ENCODE peak calls at places on chromosomes 13 and 19, in four cellular contexts. V is lower lobe of right lung, K is Panc1, J is stomach. B is an unnamed sample.
A peak's percentile ranks its signal among the peaks of the same experiment; 100 is the strongest.

GRCh38 chr13:27821566-27821965 is 29.3 kb downstream of the GSX1 start:
- DNase-seq in J (no peak), V (no peak), K (no peak), B (no peak)

GRCh38 chr13:36814465-36814864 is 4.6 kb upstream of the RFXAP start:
- DNase-seq in K (no peak), V (no peak), J (no peak), B (no peak)

GRCh38 chr19:35513975-35514809 is 743 bp upstream of the DMKN start:
- DNase-seq in K (no peak), J (no peak), V (no peak), B (no peak)

GRCh38 chr13:24630851-24631341 is 49.3 kb upstream of the ATP12A start:
- DNase-seq in J (peak; percentile 34), K (no peak), V (no peak), B (peak; percentile 33)

GRCh38 chr13:23323946-23324709 is 109.4 kb downstream of the SACS start:
- DNase-seq in J (no peak), K (no peak), V (no peak), B (no peak)

GRCh38 chr13:77507931-77508776 is 27.4 kb upstream of the SCEL start:
- DNase-seq in J (no peak), K (no peak), V (no peak), B (no peak)

GRCh38 chr13:20960663-20961309 is 58.2 kb upstream of the XPO4 start:
- DNase-seq in K (no peak), J (no peak), V (no peak), B (no peak)

GRCh38 chr19:22335716-22336115 is 49.5 kb downstream of the ZNF729 start:
- DNase-seq in J (no peak), K (no peak), V (no peak), B (no peak)

GRCh38 chr13:37340911-37341670 is 235.6 kb upstream of the CSNK1A1L start:
- DNase-seq in J (no peak), K (no peak), V (no peak), B (no peak)

GRCh38 chr13:75418997-75419396 is 63.0 kb downstream of the TBC1D4 start:
- DNase-seq in K (no peak), J (no peak), V (no peak), B (no peak)

GRCh38 chr13:76012091-76012721 is 376.1 kb downstream of the LMO7 start:
- DNase-seq in J (no peak), K (no peak), V (no peak), B (no peak)

GRCh38 chr13:50670847-50671542 is 172.5 kb downstream of the DLEU7 start:
- DNase-seq in V (no peak), J (no peak), K (no peak), B (no peak)

GRCh38 chr13:108877300-108877699 is 247.9 kb downstream of the MYO16 start:
- DNase-seq in K (no peak), J (no peak), V (no peak), B (no peak)

GRCh38 chr13:92315265-92315664 is 911.3 kb upstream of the GPC6 start:
- DNase-seq in K (no peak), V (no peak), J (no peak), B (no peak)

GRCh38 chr19:35462476-35462953 is 14.5 kb downstream of the FFAR2 start:
- DNase-seq in V (no peak), J (no peak), K (no peak), B (no peak)

GRCh38 chr19:12521996-12522395 is 29.3 kb downstream of the ZNF564 start:
- DNase-seq in V (no peak), J (no peak), K (no peak), B (no peak)

GRCh38 chr19:40862785-40863184 is 12.5 kb upstream of the CYP2A6 start:
- DNase-seq in V (no peak), J (no peak), K (no peak), B (no peak)

GRCh38 chr19:41263042-41263849 is 926 bp upstream of the HNRNPUL1 start:
- DNase-seq in V (peak; percentile 73), K (peak; percentile 13), J (peak; percentile 66), B (peak; percentile 90)

GRCh38 chr19:4647676-4648644 is 8.6 kb downstream of the TNFAIP8L1 start:
- DNase-seq in K (no peak), J (no peak), V (no peak), B (peak; percentile 84)

GRCh38 chr19:2491130-2491801 is 15.3 kb downstream of the GADD45B start:
- DNase-seq in K (no peak), V (peak; percentile 92), J (peak; percentile 98), B (peak; percentile 96)

GRCh38 chr13:95588721-95589120 is 36.2 kb downstream of the CLDN10 start:
- DNase-seq in V (no peak), J (no peak), K (no peak), B (no peak)

GRCh38 chr13:50448535-50448981 is 394.9 kb downstream of the DLEU7 start:
- DNase-seq in J (no peak), K (no peak), V (no peak), B (no peak)

GRCh38 chr19:49475995-49476880 is 2.2 kb downstream of the FLT3LG start:
- DNase-seq in K (no peak), J (no peak), V (no peak), B (no peak)

GRCh38 chr19:41753159-41753558 is 2.2 kb upstream of the CEACAM6 start:
- DNase-seq in J (peak; percentile 78), K (no peak), V (peak; percentile 87), B (no peak)

GRCh38 chr13:100547805-100548204 is 40.8 kb downstream of the GGACT start:
- DNase-seq in V (no peak), K (no peak), J (no peak), B (no peak)

GRCh38 chr19:7595466-7596133 is at the start of gene CAMSAP3:
- DNase-seq in J (peak; percentile 66), K (no peak), V (peak; percentile 77), B (peak; percentile 83)

GRCh38 chr13:85654227-85654626 is 145.0 kb downstream of the SLITRK6 start:
- DNase-seq in K (no peak), V (no peak), J (no peak), B (no peak)

GRCh38 chr13:111382877-111383276 is 62.4 kb downstream of the TEX29 start:
- DNase-seq in V (no peak), J (peak; percentile 22), K (no peak), B (no peak)

GRCh38 chr19:10252707-10253106 is 693 bp downstream of the MRPL4 start:
- DNase-seq in J (no peak), V (no peak), K (no peak), B (no peak)

DNA sequence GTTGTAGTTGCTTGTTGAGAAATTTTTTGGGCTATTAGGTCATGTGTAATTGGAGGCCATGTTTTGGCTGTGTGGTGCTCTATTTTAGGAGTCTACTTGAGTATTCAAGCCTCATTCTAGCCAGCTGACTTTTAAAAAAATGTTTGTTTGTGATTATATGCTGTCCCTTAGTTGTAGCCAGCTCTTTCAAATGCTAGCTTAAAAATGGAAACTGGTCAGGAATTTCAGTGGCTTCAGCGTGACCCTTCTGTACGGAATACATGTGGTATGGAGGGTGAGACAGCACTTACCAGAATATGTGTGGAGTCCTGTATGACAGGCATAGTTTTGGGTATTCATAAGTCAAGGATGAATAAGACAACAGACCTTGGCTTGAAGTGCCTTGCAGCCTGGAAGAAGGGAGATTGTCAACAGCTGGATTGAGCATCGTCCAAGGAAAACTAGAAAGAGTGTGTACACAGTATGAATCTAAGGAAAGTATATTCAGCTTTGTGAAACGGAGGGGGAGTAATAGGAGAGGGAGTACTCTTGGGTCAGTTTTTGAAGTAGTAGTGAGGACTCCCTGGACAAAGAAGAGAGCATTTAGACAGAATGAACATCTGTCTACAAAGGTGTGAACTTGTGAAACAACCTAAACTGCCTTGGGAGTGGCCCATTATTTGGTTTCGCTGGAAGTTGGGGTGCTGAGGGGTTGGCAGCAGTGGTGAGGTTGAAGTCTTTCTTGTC is 20.0 kb upstream of the WTIP start:
- DNase-seq in J (no peak), V (no peak), K (no peak), B (no peak)
- H3K4me1 ChIP-seq in J (peaks cover 11% of the 10 kb centered on the region), V (peaks cover 18% of the 10 kb centered on the region), K (no peaks in the 10 kb centered on the region), B (peaks cover 2% of the 10 kb centered on the region)

GRCh38 chr13:47256618-47257017 is 359.8 kb upstream of the HTR2A start:
- DNase-seq in K (no peak), J (no peak), V (no peak), B (no peak)
- H3K27ac ChIP-seq in K (no peak overlapping the region), J (no peak overlapping the region), V (no peak overlapping the region), B (no peak overlapping the region)

GRCh38 chr13:86976521-86977324 is 694.4 kb upstream of the SLITRK5 start:
- DNase-seq in V (no peak), J (no peak), K (no peak), B (no peak)

GRCh38 chr13:86974251-86974994 is 696.7 kb upstream of the SLITRK5 start:
- DNase-seq in J (no peak), V (no peak), K (no peak), B (peak; percentile 39)

DNA sequence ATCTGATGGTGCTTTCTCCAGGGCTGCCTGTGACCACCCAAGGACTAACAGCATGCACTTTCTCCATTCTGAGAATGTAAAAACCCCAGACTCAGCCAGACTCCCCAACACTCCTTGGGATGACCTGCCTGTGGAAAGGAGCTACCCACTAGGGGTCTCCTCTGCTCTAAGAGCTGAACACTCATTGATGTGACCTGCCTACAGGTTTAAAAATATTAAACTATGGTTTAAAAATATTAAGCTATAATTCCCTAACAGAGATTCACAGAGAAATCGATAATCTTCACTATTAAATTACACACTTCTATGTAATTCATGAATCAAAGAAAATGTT is 696.2 kb upstream of the SLITRK5 start:
- DNase-seq in V (no peak), J (no peak), K (no peak), B (no peak)
- TF ChIP-seq CTCF in V (no peak), J (no peak), K (peak; percentile 34), B (no peak)

DNA sequence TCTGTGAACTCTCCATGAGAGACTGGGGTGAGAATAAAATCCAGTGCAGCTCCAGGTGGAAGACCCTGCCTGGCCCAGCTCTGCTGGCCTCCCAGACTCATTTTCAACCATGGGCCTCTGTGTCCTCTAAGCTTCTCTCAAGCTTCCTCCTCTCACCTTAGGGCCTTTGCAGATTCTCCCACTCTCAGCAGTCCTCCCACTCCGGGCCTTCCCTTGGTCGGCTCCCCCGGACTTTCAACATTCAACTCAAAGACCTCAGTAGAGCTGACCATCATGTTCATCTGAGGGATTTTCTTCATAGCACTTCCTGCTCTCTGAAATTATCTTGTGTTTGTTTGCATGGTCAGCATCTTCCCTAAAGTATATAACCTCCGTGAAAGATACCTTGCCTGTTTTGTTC is 370.5 kb upstream of the ZNF507 start:
- DNase-seq in J (no peak), K (no peak), V (no peak), B (no peak)
- H3K4me1 ChIP-seq in J (no peaks in the 10 kb centered on the region), K (no peaks in the 10 kb centered on the region), V (no peaks in the 10 kb centered on the region), B (no peaks in the 10 kb centered on the region)

GRCh38 chr13:72868229-72868628 is 86.3 kb downstream of the PIBF1 start:
- DNase-seq in K (no peak), V (no peak), J (no peak), B (no peak)
- H3K27ac ChIP-seq in K (no peak overlapping the region), V (no peak overlapping the region), J (no peak overlapping the region), B (no peak overlapping the region)

DNA sequence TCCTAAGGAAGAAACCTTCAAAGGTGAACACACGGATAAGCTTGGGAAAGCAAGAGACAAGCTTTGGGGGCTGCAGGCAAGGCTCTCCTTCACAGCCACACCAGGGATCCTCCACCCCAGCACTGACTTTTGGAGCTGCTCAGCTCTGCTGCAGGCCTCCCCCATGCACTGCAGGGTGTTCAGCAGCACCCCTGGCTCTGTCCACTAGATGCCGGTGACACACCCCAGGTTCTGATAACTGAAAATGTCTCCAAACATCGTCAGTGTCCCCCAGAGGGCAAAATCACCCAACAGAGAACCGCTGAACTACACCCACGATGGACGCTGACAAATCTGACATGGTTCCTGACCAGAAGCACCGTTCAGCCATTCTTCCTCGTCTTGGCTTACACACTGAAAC is 90.5 kb downstream of the STK24 start:
- DNase-seq in V (no peak), J (no peak), K (no peak), B (no peak)
- TF ChIP-seq CTCF in V (no peak), J (no peak), K (no peak), B (no peak)

B was measured in kidney.